ENCODE peak calls at places on chromosomes 13 and 19, in ten cellular contexts. G, O, B, J, E, D, M, V, I and C are unnamed samples.

GRCh38 chr19:14603990-14604387 is 21.1 kb downstream of the CLEC17A start:
- DNase-seq in G (no peak), O (no peak), B (no peak), J (no peak), E (peak; percentile 94), D (no peak), M (no peak), V (no peak), I (no peak), C (peak; percentile 92)

GRCh38 chr19:797528-798414 is 519 bp downstream of the PTBP1 start:
- DNase-seq in G (peak; percentile 83), O (peak; percentile 96), B (peak; percentile 89), J (peak; percentile 98), E (peak; percentile 94), D (peak; percentile 87), M (peak; percentile 59), V (peak; percentile 97), I (peak; percentile 97), C (peak; percentile 96)

GRCh38 chr13:103288114-103288513 is 221.9 kb upstream of the SLC10A2 start:
- DNase-seq in G (no peak), O (no peak), B (no peak), J (no peak), E (no peak), D (no peak), M (no peak), V (no peak), I (no peak), C (no peak)

GRCh38 chr13:99967884-99968520 is 3.6 kb downstream of the ZIC5 start:
- DNase-seq in G (no peak), O (no peak), B (peak; percentile 51), J (peak; percentile 21), E (no peak), D (no peak), M (no peak), V (no peak), I (no peak), C (no peak)

GRCh38 chr13:44111701-44112100 is 232.0 kb downstream of the LACC1 start:
- DNase-seq in G (no peak), O (no peak), B (no peak), J (no peak), E (no peak), D (no peak), M (no peak), V (no peak), I (no peak), C (no peak)

GRCh38 chr19:47430041-47430802 is 10.9 kb upstream of the MEIS3 start:
- DNase-seq in G (no peak), O (peak; percentile 88), B (peak; percentile 79), J (no peak), E (no peak), D (peak; percentile 34), M (no peak), V (no peak), I (peak; percentile 80), C (no peak)

GRCh38 chr19:35375505-35376307 is 4.8 kb downstream of the GPR42 start:
- DNase-seq in G (no peak), O (no peak), B (no peak), J (no peak), E (no peak), D (no peak), M (no peak), V (no peak), I (no peak), C (no peak)

GRCh38 chr13:27442797-27443196 is 7.6 kb downstream of the MTIF3 start:
- DNase-seq in G (no peak), O (no peak), B (no peak), J (no peak), E (no peak), D (no peak), M (no peak), V (no peak), I (peak; percentile 30), C (no peak)

GRCh38 chr19:47195462-47195861 is 35.5 kb downstream of the BBC3 start:
- DNase-seq in G (no peak), O (no peak), B (no peak), J (no peak), E (no peak), D (no peak), M (no peak), V (no peak), I (no peak), C (no peak)

GRCh38 chr19:15252398-15253018 is 20.3 kb upstream of the EPHX3 start:
- DNase-seq in G (no peak), O (peak; percentile 77), B (peak; percentile 46), J (no peak), E (no peak), D (no peak), M (no peak), V (no peak), I (no peak), C (peak; percentile 62)

GRCh38 chr13:44379885-44380284 is 6.3 kb downstream of the SERP2 start:
- DNase-seq in G (no peak), O (no peak), B (no peak), J (no peak), E (no peak), D (no peak), M (no peak), V (no peak), I (peak; percentile 48), C (no peak)

GRCh38 chr19:38190061-38190460 is 34.0 kb downstream of the DPF1 start:
- DNase-seq in G (no peak), O (no peak), B (no peak), J (no peak), E (no peak), D (no peak), M (no peak), V (no peak), I (no peak), C (no peak)

GRCh38 chr19:55579766-55580621 is 654 bp downstream of the ZNF579 start:
- DNase-seq in G (peak; percentile 25), O (peak; percentile 44), B (peak; percentile 52), J (peak; percentile 77), E (peak; percentile 46), D (peak; percentile 46), M (no peak), V (no peak), I (peak; percentile 63), C (peak; percentile 71)

GRCh38 chr19:1646149-1646930 is 6.1 kb downstream of the TCF3 start:
- DNase-seq in G (no peak), O (no peak), B (no peak), J (no peak), E (peak; percentile 43), D (no peak), M (no peak), V (no peak), I (no peak), C (no peak)

GRCh38 chr13:25738342-25738771 is 313.5 kb downstream of the SHISA2 start:
- DNase-seq in G (no peak), O (peak; percentile 4), B (no peak), J (peak; percentile 34), E (peak; percentile 5), D (no peak), M (no peak), V (no peak), I (peak; percentile 56), C (no peak)

GRCh38 chr13:113058988-113059850 is 46.4 kb upstream of the F7 start:
- DNase-seq in G (no peak), O (peak; percentile 6), B (no peak), J (no peak), E (no peak), D (no peak), M (no peak), V (no peak), I (no peak), C (no peak)

GRCh38 chr13:97715763-97716162 is 237.7 kb upstream of the IPO5 start:
- DNase-seq in G (peak; percentile 18), O (no peak), B (no peak), J (no peak), E (no peak), D (no peak), M (no peak), V (no peak), I (no peak), C (no peak)

DNA sequence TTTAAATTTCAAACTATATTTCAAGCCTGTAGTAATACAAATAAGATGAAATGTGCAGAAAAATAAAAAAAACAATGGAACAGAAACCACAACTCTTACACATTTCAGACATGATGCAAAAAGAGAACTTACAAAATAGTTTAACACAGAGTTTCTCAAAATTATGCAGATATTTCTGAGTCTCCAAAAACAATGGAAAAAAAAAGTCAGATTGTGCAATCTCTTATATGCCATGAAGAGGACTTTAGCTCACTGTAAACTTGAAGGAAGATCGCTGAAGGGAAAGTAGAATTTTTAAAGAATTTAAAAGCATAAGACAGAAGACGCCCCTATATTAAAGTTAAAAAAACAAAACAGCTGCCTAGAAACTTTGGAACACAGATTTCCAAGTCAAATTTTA is 20.4 kb downstream of the ZNF708 start:
- DNase-seq in G (no peak), O (no peak), B (no peak), J (no peak), E (no peak), D (no peak), M (no peak), V (no peak), I (no peak), C (no peak)
- H3K9me2 ChIP-seq in G (no peaks in the 10 kb centered on the region), O (no peaks in the 10 kb centered on the region), B (no peaks in the 10 kb centered on the region), J (no peaks in the 10 kb centered on the region), E (no peaks in the 10 kb centered on the region), D (no peaks in the 10 kb centered on the region), M (no peaks in the 10 kb centered on the region), V (no peaks in the 10 kb centered on the region), I (no peaks in the 10 kb centered on the region), C (no peaks in the 10 kb centered on the region)

GRCh38 chr19:33133438-33134031 is 1.6 kb downstream of the WDR88 start:
- DNase-seq in G (no peak), O (no peak), B (peak; percentile 51), J (peak; percentile 91), E (no peak), D (no peak), M (no peak), V (no peak), I (no peak), C (no peak)
- H3K4me3 ChIP-seq in G (no peak overlapping the region), O (no peak overlapping the region), B (no peak overlapping the region), J (no peak overlapping the region), E (no peak overlapping the region), D (no peak overlapping the region), M (no peak overlapping the region), V (no peak overlapping the region), I (no peak overlapping the region), C (no peak overlapping the region)

GRCh38 chr19:49106648-49107135 is 7.5 kb upstream of the LIN7B start:
- DNase-seq in G (peak; percentile 57), O (peak; percentile 67), B (peak; percentile 81), J (peak; percentile 80), E (peak; percentile 73), D (peak; percentile 50), M (peak; percentile 43), V (peak; percentile 50), I (peak; percentile 71), C (peak; percentile 93)
- H3K9me2 ChIP-seq in G (no peaks in the 10 kb centered on the region), O (no peaks in the 10 kb centered on the region), B (no peaks in the 10 kb centered on the region), J (no peaks in the 10 kb centered on the region), E (no peaks in the 10 kb centered on the region), D (no peaks in the 10 kb centered on the region), M (no peaks in the 10 kb centered on the region), V (no peaks in the 10 kb centered on the region), I (no peaks in the 10 kb centered on the region), C (no peaks in the 10 kb centered on the region)

DNA sequence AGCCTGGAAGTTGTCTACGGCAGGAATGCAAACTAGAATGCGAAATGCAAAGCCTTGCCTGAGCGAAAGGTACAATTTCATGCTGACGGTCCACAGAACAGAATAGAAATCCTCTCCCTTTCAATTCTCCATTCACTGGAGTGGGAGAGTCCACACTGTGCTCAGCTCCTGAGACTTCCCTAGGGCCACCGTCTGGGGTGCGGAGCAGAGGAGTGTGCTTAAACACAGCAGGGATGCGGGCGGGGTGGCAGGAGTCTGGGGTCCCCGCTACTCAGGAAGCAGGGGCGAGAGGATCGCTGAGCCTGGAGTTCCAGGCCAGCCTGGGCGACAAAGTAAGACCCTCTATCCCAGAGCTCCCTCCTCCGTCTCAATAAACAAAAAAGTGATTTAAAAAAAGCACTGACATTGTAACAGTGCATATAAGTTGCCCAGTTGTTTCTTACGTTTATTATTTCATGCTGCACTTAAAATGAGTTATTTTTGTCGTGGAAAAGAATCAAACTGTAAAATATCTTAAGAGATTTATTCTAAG is 614 bp upstream of the ZNF816 start:
- DNase-seq in G (no peak), O (no peak), B (peak; percentile 53), J (peak; percentile 53), E (no peak), D (no peak), M (no peak), V (no peak), I (peak; percentile 44), C (no peak)
- H3K4me3 ChIP-seq in G (peak overlapping the region; percentile 82), O (peak overlapping the region; percentile 82), B (peak overlapping the region; percentile 86), J (peak overlapping the region; percentile 70), E (peak overlapping the region; percentile 81), D (peak overlapping the region; percentile 83), M (peak overlapping the region; percentile 81), V (no peak overlapping the region), I (peak overlapping the region; percentile 49), C (peak overlapping the region; percentile 88)